ENCODE peak calls at places on chromosome 19, in nine cellular contexts. K is Peyer's patch, Y is colonic mucosa, E is thyroid gland, N is cardiac muscle cell, J is astrocyte, C is lung, V is right lobe of liver, O is left ventricle myocardium inferior. D is an unnamed sample.

GRCh38 chr19:48445256-48445605 is 552 bp upstream of the GRWD1 start:
- DNase-seq in K (no peak), Y (no peak), E (peak; percentile 32), N (peak; percentile 96), J (peak; percentile 92), C (no peak), V (no peak), O (no peak), D (peak; percentile 75)

GRCh38 chr19:47275866-47276461 is 1.3 kb downstream of the INAFM1 start:
- DNase-seq in K (no peak), Y (no peak), E (peak; percentile 14), N (peak; percentile 65), J (peak; percentile 63), C (no peak), V (no peak), O (peak; percentile 65), D (peak; percentile 59)

GRCh38 chr19:1774999-1775772 is 21.9 kb downstream of the ONECUT3 start:
- DNase-seq in K (no peak), Y (no peak), E (no peak), N (peak; percentile 45), J (no peak), C (no peak), V (no peak), O (no peak), D (no peak)

GRCh38 chr19:40604647-40605200 is 3.6 kb downstream of the LTBP4 start:
- DNase-seq in K (peak; percentile 72), Y (peak; percentile 75), E (no peak), N (no peak), J (no peak), C (no peak), V (no peak), O (no peak), D (no peak)

GRCh38 chr19:52191951-52192350 is 2.1 kb downstream of the PPP2R1A start:
- DNase-seq in K (no peak), Y (no peak), E (no peak), N (no peak), J (no peak), C (no peak), V (no peak), O (no peak), D (no peak)

GRCh38 chr19:46860846-46861690 is at the start of gene ARHGAP35:
- DNase-seq in K (peak; percentile 89), Y (peak; percentile 51), E (no peak), N (no peak), J (no peak), C (no peak), V (peak; percentile 72), O (no peak), D (peak; percentile 30)

GRCh38 chr19:43802216-43802951 is at the start of gene LYPD5:
- DNase-seq in K (no peak), Y (no peak), E (no peak), N (no peak), J (no peak), C (no peak), V (no peak), O (no peak), D (no peak)

GRCh38 chr19:661427-662196 is 1.4 kb downstream of the RNF126 start:
- DNase-seq in K (peak; percentile 73), Y (peak; percentile 72), E (no peak), N (no peak), J (no peak), C (no peak), V (no peak), O (no peak), D (no peak)

GRCh38 chr19:31960474-31960873 is 384.9 kb upstream of the ZNF507 start:
- DNase-seq in K (no peak), Y (no peak), E (no peak), N (no peak), J (no peak), C (no peak), V (no peak), O (no peak), D (no peak)

GRCh38 chr19:13712767-13713201 is 51.5 kb upstream of the MRI1 start:
- DNase-seq in K (no peak), Y (no peak), E (no peak), N (no peak), J (peak; percentile 57), C (no peak), V (no peak), O (peak; percentile 18), D (peak; percentile 83)

GRCh38 chr19:55069859-55070225 is 5.8 kb upstream of the EPS8L1 start:
- DNase-seq in K (no peak), Y (no peak), E (no peak), N (no peak), J (no peak), C (no peak), V (no peak), O (no peak), D (no peak)

GRCh38 chr19:55068803-55069136 is 5.8 kb upstream of the RDH13 start:
- DNase-seq in K (no peak), Y (no peak), E (no peak), N (no peak), J (no peak), C (no peak), V (no peak), O (no peak), D (no peak)

GRCh38 chr19:55070755-55071502 is 4.7 kb upstream of the EPS8L1 start:
- DNase-seq in K (peak; percentile 61), Y (peak; percentile 94), E (no peak), N (peak; percentile 46), J (peak; percentile 66), C (peak; percentile 58), V (no peak), O (no peak), D (peak; percentile 88)

GRCh38 chr19:55069137-55069858 is 6.3 kb upstream of the RDH13 start:
- DNase-seq in K (peak; percentile 76), Y (peak; percentile 86), E (peak; percentile 69), N (peak; percentile 28), J (no peak), C (peak; percentile 63), V (no peak), O (no peak), D (no peak)

DNA sequence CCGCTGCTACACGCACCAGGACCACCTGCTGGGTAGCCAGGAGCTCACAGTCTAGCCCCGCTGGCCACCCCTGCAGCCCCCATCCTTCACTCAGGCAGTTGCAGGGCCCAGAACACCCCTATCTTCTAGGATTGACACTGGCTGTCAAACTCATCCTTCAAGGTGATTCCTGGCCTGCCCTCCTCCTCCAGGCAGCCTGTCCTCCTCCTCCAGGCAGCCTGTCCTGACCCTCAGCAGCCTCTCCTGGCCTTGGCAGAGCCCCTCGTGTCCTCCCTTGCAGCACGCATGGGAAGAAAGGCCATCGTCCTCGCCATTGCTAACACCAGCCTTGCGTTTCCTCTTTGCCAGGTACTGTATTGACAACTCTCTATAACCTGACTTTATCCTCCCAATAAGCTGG is 3.8 kb upstream of the EPS8L1 start:
- DNase-seq in K (no peak), Y (no peak), E (no peak), N (no peak), J (no peak), C (no peak), V (no peak), O (no peak), D (no peak)
- H3K27me3 ChIP-seq in K (no peaks in the 10 kb centered on the region), Y (peaks cover 9% of the 10 kb centered on the region), E (no peaks in the 10 kb centered on the region), N (peaks cover 60% of the 10 kb centered on the region), J (peaks cover 25% of the 10 kb centered on the region), C (no peaks in the 10 kb centered on the region), V (no peaks in the 10 kb centered on the region), O (peaks cover 97% of the 10 kb centered on the region), D (peaks cover 19% of the 10 kb centered on the region)

DNA sequence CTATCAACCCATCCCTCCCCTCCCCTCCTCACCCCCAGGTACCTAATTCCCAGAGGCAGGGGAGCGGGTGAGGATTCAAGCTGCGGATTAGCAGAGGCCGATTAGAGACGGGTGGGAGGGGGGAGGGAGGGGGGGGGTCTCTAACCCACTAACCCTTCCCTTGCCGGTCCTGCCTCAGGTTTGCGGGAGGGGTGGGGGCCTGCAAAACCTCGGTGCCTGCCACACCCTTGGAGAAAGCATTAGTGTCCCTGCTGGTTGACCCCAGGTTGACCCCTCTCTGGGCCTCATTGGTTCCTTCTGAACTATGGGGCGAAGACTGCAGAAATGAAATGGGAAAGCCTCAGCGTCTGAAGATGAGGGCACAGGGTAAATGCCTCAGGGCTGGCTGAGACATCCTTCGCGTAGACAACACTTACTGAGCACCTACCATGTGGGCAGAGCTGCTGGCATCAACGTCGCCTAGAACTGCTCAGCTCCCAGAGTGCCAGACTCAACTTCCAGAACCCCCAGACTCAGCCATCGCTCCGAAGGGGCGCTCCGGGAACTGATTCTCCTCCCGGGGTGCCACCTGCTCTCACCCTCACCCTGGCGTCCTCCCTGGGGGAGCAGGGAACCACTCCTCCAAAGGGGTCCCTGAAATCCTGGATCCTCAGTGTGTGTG is 8.5 kb upstream of the NFIC start:
- DNase-seq in K (no peak), Y (no peak), E (peak; percentile 48), N (no peak), J (no peak), C (no peak), V (no peak), O (no peak), D (no peak)
- H3K4me3 ChIP-seq in K (peak overlapping the region; percentile 99), Y (no peak overlapping the region), E (no peak overlapping the region), N (peak overlapping the region; percentile 53), J (no peak overlapping the region), C (no peak overlapping the region), V (no peak overlapping the region), O (peak overlapping the region; percentile 97), D (no peak overlapping the region)

GRCh38 chr19:55247621-55248099 is 11.2 kb downstream of the PPP6R1 start:
- DNase-seq in K (peak; percentile 76), Y (peak; percentile 75), E (no peak), N (peak; percentile 79), J (peak; percentile 16), C (peak; percentile 48), V (no peak), O (peak; percentile 56), D (no peak)
- H3K36me3 ChIP-seq in K (peaks cover 62% of the 10 kb centered on the region), Y (peaks cover 2% of the 10 kb centered on the region), E (peaks cover 34% of the 10 kb centered on the region), N (peaks cover 29% of the 10 kb centered on the region), J (peaks cover 2% of the 10 kb centered on the region), C (peaks cover 42% of the 10 kb centered on the region), V (peaks cover 17% of the 10 kb centered on the region), O (peaks cover 43% of the 10 kb centered on the region), D (peaks cover 36% of the 10 kb centered on the region)

GRCh38 chr19:39607561-39607960 is 5.2 kb downstream of the LGALS13 start:
- DNase-seq in K (no peak), Y (no peak), E (no peak), N (no peak), J (no peak), C (no peak), V (no peak), O (no peak), D (no peak)

GRCh38 chr19:39599116-39599515 is 3.2 kb upstream of the LGALS13 start:
- DNase-seq in K (no peak), Y (no peak), E (peak; percentile 61), N (peak; percentile 42), J (peak; percentile 8), C (no peak), V (no peak), O (no peak), D (peak; percentile 19)

GRCh38 chr19:39602224-39602623 is at the start of gene LGALS13:
- DNase-seq in K (no peak), Y (no peak), E (peak; percentile 2), N (no peak), J (no peak), C (no peak), V (no peak), O (no peak), D (no peak)

GRCh38 chr19:39607021-39607420 is 4.7 kb downstream of the LGALS13 start:
- DNase-seq in K (no peak), Y (no peak), E (no peak), N (no peak), J (no peak), C (no peak), V (no peak), O (no peak), D (no peak)

DNA sequence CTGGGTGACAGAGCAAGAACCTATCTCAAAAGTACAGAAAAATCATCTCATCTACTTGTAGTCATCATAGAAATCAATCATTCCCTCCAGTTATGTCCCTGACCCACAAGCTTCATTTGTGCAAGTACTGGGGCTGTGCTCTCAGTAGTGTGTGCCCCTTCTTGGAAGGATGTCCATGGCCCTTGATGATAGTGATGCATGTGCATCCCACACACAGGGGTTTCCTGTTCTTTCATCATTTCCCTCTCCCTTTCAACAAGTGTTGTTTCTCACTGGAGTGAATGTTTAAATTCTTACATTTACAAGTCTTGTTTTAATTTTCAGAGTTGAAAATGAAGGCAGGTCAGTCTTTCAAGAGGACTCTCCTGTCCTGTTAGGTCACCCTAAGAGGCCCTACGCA is 1.5 kb downstream of the LGALS13 start:
- DNase-seq in K (no peak), Y (no peak), E (no peak), N (no peak), J (no peak), C (no peak), V (no peak), O (no peak), D (no peak)
- H3K27me3 ChIP-seq in K (no peaks in the 10 kb centered on the region), Y (no peaks in the 10 kb centered on the region), E (no peaks in the 10 kb centered on the region), N (no peaks in the 10 kb centered on the region), J (peaks cover 2% of the 10 kb centered on the region), C (no peaks in the 10 kb centered on the region), V (no peaks in the 10 kb centered on the region), O (peaks cover 54% of the 10 kb centered on the region), D (peaks cover 19% of the 10 kb centered on the region)

D was measured in MG63.